ENCODE peak calls at places on chromosomes 6 and 20, in five cellular contexts. C is A549, J is HepG2, L is H1, H is K562. A is an unnamed sample.

GRCh38 chr6:4272996-4273395 is 137.6 kb upstream of the ECI2 start:
- DNase-seq in L (no peak), H (no peak), C (no peak), J (no peak), A (no peak)

GRCh38 chr6:20325641-20326421 is 75.8 kb upstream of the E2F3 start:
- DNase-seq in C (no peak), H (no peak), J (no peak), L (no peak), A (peak; percentile 49)

GRCh38 chr20:16477632-16478031 is 95.6 kb downstream of the KIF16B start:
- DNase-seq in C (no peak), J (peak; percentile 60), H (no peak), L (no peak), A (peak; percentile 30)

GRCh38 chr20:48544402-48545333 is 283.1 kb downstream of the PREX1 start:
- DNase-seq in J (no peak), C (no peak), H (no peak), L (no peak), A (no peak)

GRCh38 chr20:36101201-36101600 is 53.3 kb upstream of the EPB41L1 start:
- DNase-seq in H (no peak), C (no peak), L (no peak), J (no peak), A (no peak)

GRCh38 chr6:38909020-38909730 is 139.4 kb upstream of the GLP1R start:
- DNase-seq in J (peak; percentile 76), H (no peak), C (no peak), L (no peak), A (no peak)

GRCh38 chr20:11769825-11770224 is 147.9 kb upstream of the BTBD3 start:
- DNase-seq in C (no peak), L (no peak), J (no peak), H (no peak), A (no peak)

GRCh38 chr6:106080106-106081095 is 5.7 kb upstream of the PRDM1 start:
- DNase-seq in L (no peak), C (no peak), J (no peak), H (no peak), A (no peak)

GRCh38 chr6:158818580-158819212 is 472 bp downstream of the EZR start:
- DNase-seq in H (peak; percentile 72), L (peak; percentile 80), J (peak; percentile 54), C (peak; percentile 63), A (peak; percentile 65)

GRCh38 chr20:9532069-9532809 is 17.8 kb downstream of the LAMP5 start:
- DNase-seq in L (no peak), J (no peak), H (no peak), C (no peak), A (no peak)

GRCh38 chr6:119137194-119138072 is 59.0 kb upstream of the FAM184A start:
- DNase-seq in H (peak; percentile 47), L (no peak), J (no peak), C (no peak), A (peak; percentile 21)

GRCh38 chr6:35969676-35970075 is 48.8 kb upstream of the SRPK1 start:
- DNase-seq in J (no peak), L (no peak), H (no peak), C (no peak), A (peak; percentile 48)

GRCh38 chr6:15754035-15754705 is 91.3 kb upstream of the DTNBP1 start:
- DNase-seq in C (no peak), J (no peak), L (no peak), H (peak; percentile 20), A (peak; percentile 42)

GRCh38 chr6:1313755-1314503 is 2.0 kb downstream of the FOXQ1 start:
- DNase-seq in H (no peak), J (peak; percentile 62), C (peak; percentile 59), L (peak; percentile 80), A (no peak)

GRCh38 chr6:30103630-30104179 is 9.2 kb downstream of the TRIM31 start:
- DNase-seq in H (no peak), J (no peak), L (peak; percentile 58), C (no peak), A (no peak)

GRCh38 chr6:52161689-52162438 is 24.3 kb upstream of the IL17A start:
- DNase-seq in J (no peak), H (no peak), L (no peak), C (no peak), A (no peak)

GRCh38 chr20:59988141-59988540 is 29.9 kb downstream of the CDH26 start:
- DNase-seq in C (peak; percentile 56), J (no peak), L (no peak), H (no peak), A (peak; percentile 11)
- TF ChIP-seq MAFK in C (peak; percentile 51), J (peak; percentile 42), L (peak; percentile 16), H (no peak), A (no peak)

GRCh38 chr6:79231101-79231500 is 3.4 kb downstream of the HMGN3 start:
- DNase-seq in L (no peak), C (no peak), J (no peak), H (no peak), A (no peak)

GRCh38 chr6:79234150-79235022 is at the start of gene HMGN3:
- DNase-seq in J (peak; percentile 85), C (peak; percentile 89), L (peak; percentile 89), H (peak; percentile 85), A (peak; percentile 91)

GRCh38 chr6:79233611-79234149 is 802 bp downstream of the HMGN3 start:
- DNase-seq in L (peak; percentile 89), J (peak; percentile 84), C (peak; percentile 88), H (peak; percentile 70), A (peak; percentile 82)

GRCh38 chr6:79230149-79230548 is 4.3 kb downstream of the HMGN3 start:
- DNase-seq in J (no peak), H (no peak), L (no peak), C (no peak), A (no peak)

GRCh38 chr6:79232696-79233462 is 1.6 kb downstream of the HMGN3 start:
- DNase-seq in H (no peak), L (no peak), C (no peak), J (no peak), A (no peak)
- H3K4me3 ChIP-seq in H (peak overlapping the region; percentile 55), L (peak overlapping the region; percentile 58), C (peak overlapping the region; percentile 89), J (peak overlapping the region; percentile 77), A (peak overlapping the region; percentile 85)

GRCh38 chr6:85574932-85575598 is 18.6 kb downstream of the SNX14 start:
- DNase-seq in L (no peak), J (peak; percentile 52), H (no peak), C (peak; percentile 72), A (peak; percentile 89)
- TF ChIP-seq MAFK in L (no peak), J (no peak), H (no peak), C (peak; percentile 50), A (peak; percentile 58)

GRCh38 chr6:132611616-132612015 is 12.5 kb downstream of the TAAR2 start:
- DNase-seq in C (no peak), H (no peak), J (no peak), L (no peak), A (no peak)

GRCh38 chr6:132612449-132613116 is 11.5 kb downstream of the TAAR2 start:
- DNase-seq in L (no peak), H (no peak), C (no peak), J (peak; percentile 33), A (no peak)

GRCh38 chr6:132614554-132614953 is 9.5 kb downstream of the TAAR2 start:
- DNase-seq in H (no peak), L (no peak), J (no peak), C (no peak), A (no peak)
- H3K4me3 ChIP-seq in H (no peak overlapping the region), L (no peak overlapping the region), J (no peak overlapping the region), C (no peak overlapping the region), A (no peak overlapping the region)

GRCh38 chr6:150929403-150929802 is 63.9 kb downstream of the MTHFD1L start:
- DNase-seq in L (no peak), C (no peak), H (no peak), J (no peak), A (peak; percentile 29)

GRCh38 chr6:150928882-150929281 is 63.4 kb downstream of the MTHFD1L start:
- DNase-seq in H (no peak), J (no peak), L (no peak), C (peak; percentile 7), A (no peak)

GRCh38 chr6:150922137-150922536 is 56.6 kb downstream of the MTHFD1L start:
- DNase-seq in H (no peak), C (no peak), J (no peak), L (no peak), A (peak; percentile 38)

GRCh38 chr6:150925655-150925928 is 60.1 kb downstream of the MTHFD1L start:
- DNase-seq in J (no peak), H (no peak), L (no peak), C (no peak), A (no peak)

DNA sequence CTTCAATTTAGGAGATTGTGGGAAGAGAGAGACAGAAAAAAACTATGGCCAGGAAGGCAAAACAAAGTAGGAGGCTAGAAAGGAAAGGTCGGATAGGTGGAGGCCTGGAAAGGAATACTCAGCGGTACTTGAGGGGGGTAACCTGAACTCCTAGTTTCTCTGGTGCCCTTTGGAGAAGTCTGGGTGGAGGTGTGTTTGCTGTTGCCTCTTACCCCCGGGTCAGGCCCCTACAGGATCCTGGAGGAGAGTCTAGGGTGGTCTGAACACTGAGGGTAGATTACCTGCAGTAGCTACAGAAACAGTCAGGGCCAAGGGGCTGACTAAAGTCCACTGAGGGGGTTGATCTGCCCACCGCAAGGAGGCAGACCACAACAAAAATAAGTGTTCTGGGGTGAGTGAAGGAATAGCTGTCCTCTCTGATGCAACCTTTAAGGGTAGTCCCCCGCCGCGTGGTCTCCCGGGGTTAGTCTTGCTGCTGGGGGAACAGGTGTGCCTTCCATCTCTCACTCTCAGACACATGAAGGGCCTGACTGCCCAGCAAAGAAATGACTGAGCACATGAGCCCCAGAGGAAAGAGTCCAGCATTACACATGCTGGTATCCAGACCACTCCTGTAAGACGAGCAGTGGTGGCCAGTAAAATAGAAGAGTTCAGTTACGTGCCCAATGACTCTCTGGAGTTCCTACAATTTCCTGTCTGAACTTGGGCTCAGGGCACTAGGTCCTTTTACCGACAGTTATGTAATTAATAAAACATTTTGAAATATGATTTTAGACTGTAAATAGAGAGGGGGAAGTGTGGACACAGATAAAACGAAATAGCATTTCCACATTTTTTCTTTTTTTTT is 59.5 kb downstream of the MTHFD1L start:
- DNase-seq in J (no peak), C (peak; percentile 6), L (no peak), H (no peak), A (peak; percentile 35)
- TF ChIP-seq MAFK in J (no peak), C (no peak), L (no peak), H (no peak), A (no peak)

GRCh38 chr6:108165714-108166663 is at the start of gene NR2E1:
- DNase-seq in C (peak; percentile 3), H (no peak), J (no peak), L (peak; percentile 73), A (peak; percentile 9)

GRCh38 chr6:108164815-108165706 is 761 bp upstream of the NR2E1 start:
- DNase-seq in C (no peak), L (peak; percentile 80), J (no peak), H (no peak), A (no peak)

GRCh38 chr6:108163267-108163643 is 2.6 kb upstream of the NR2E1 start:
- DNase-seq in J (no peak), C (peak; percentile 36), L (no peak), H (no peak), A (no peak)

GRCh38 chr6:108163644-108164536 is 1.9 kb upstream of the NR2E1 start:
- DNase-seq in H (no peak), L (no peak), C (no peak), J (no peak), A (no peak)

GRCh38 chr6:108164537-108164814 is 1.3 kb upstream of the NR2E1 start:
- DNase-seq in L (no peak), H (no peak), C (no peak), J (no peak), A (no peak)
- H3K4me3 ChIP-seq in L (peak overlapping the region; percentile 30), H (no peak overlapping the region), C (no peak overlapping the region), J (no peak overlapping the region), A (no peak overlapping the region)

GRCh38 chr6:165844801-165845364 is 181.8 kb upstream of the PDE10A start:
- DNase-seq in H (no peak), J (no peak), L (no peak), C (no peak), A (no peak)
- TF ChIP-seq MAFK in H (no peak), J (no peak), L (no peak), C (no peak), A (no peak)

GRCh38 chr6:31680841-31681671 is at the start of gene LY6G5C:
- DNase-seq in J (peak; percentile 72), H (peak; percentile 82), L (peak; percentile 79), C (peak; percentile 83), A (peak; percentile 94)
- H3K4me3 ChIP-seq in J (peak within 1 kb of the TSS; percentile 22), H (no peak within 1 kb of the TSS), L (peak within 1 kb of the TSS; percentile 22), C (peak within 1 kb of the TSS; percentile 22), A (peak within 1 kb of the TSS; percentile 27)

A was measured in IMR-90.